ENCODE peak calls at places on chromosomes 11 and 22, in seven cellular contexts. C is left ventricle myocardium inferior, L is upper lobe of left lung, V is tibial nerve, E is WERI-Rb-1, P is Peyer's patch, W is transverse colon. S is an unnamed sample. For H3K9me3, the result is how much of the 10 kb centered on the place peaks cover.

GRCh38 chr11:45641961-45642360 is 23.5 kb downstream of the CHST1 start:
- DNase-seq in V (no peak), L (no peak), W (no peak), P (no peak), E (no peak), C (no peak), S (no peak)

GRCh38 chr22:30327864-30328345 is 1.2 kb upstream of the TBC1D10A start:
- DNase-seq in W (no peak), C (no peak), L (no peak), E (peak), P (no peak), V (no peak), S (no peak)

GRCh38 chr22:49812838-49813237 is 14.8 kb downstream of the BRD1 start:
- DNase-seq in P (no peak), C (no peak), W (no peak), L (no peak), E (no peak), V (no peak), S (no peak)

GRCh38 chr11:61507962-61508824 is at the start of gene LRRC10B:
- DNase-seq in P (peak), E (no peak), L (peak), W (peak), V (no peak), C (no peak), S (no peak)

GRCh38 chr11:93521086-93521485 is 22.1 kb downstream of the SMCO4 start:
- DNase-seq in C (no peak), L (no peak), P (no peak), W (no peak), V (no peak), E (peak), S (no peak)

GRCh38 chr11:130457909-130458729 is 9.7 kb downstream of the ADAMTS15 start:
- DNase-seq in P (no peak), C (peak), E (no peak), W (no peak), L (peak), V (no peak), S (no peak)

GRCh38 chr11:73143126-73143838 is 1.2 kb upstream of the FCHSD2 start:
- DNase-seq in V (no peak), C (no peak), L (no peak), E (peak), P (peak), W (no peak), S (no peak)

GRCh38 chr11:61917357-61918109 is at the start of gene RAB3IL1:
- DNase-seq in C (peak), P (peak), V (peak), L (peak), W (peak), E (peak), S (peak)

GRCh38 chr11:132125855-132126841 is 755.7 kb downstream of the NTM start:
- DNase-seq in V (no peak), L (peak), P (no peak), W (no peak), E (peak), C (no peak), S (no peak)

GRCh38 chr11:126147268-126148111 is 64.0 kb downstream of the RPUSD4 start:
- DNase-seq in E (no peak), W (no peak), L (peak), V (no peak), C (no peak), P (peak), S (no peak)

GRCh38 chr11:62842171-62842717 is 2.9 kb upstream of the WDR74 start:
- DNase-seq in C (peak), P (peak), E (peak), V (no peak), W (peak), L (peak), S (peak)

DNA sequence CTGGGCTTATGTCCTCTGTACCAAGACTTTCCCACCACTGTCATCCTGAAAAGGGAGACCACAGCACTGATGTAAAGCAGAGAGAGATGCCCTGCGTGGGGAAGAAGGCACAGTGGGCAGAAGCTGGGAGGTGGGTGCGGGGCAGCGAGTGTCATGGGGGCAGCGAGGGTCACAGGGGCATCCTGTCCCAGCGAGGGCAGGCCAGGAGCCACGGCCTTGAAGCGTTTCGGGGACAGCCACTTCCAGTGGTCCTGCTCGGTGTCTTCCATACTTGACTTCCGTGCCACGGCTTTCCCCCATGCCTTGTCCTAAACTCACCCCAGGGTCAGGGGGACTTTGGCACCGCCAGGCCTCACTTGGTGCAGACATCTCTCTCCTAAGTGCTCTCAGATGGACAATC is 1121.3 kb downstream of the TBC1D22A start:
- DNase-seq in W (no peak), C (no peak), L (peak), E (no peak), V (no peak), P (no peak), S (no peak)
- H3K9me3 ChIP-seq in W (under half), C (under half), L (under half), E (under half), V (under half), P (under half), S (under half)

GRCh38 chr11:57425565-57426438 is 1.1 kb downstream of the SLC43A3 start:
- DNase-seq in E (no peak), V (peak), P (peak), L (peak), W (peak), C (peak), S (peak)

GRCh38 chr11:57427692-57428082 is 766 bp upstream of the SLC43A3 start:
- DNase-seq in L (no peak), W (peak), C (peak), P (peak), V (peak), E (no peak), S (peak)

GRCh38 chr11:57424802-57425564 is 1.9 kb downstream of the SLC43A3 start:
- DNase-seq in P (peak), E (peak), V (peak), W (peak), L (peak), C (peak), S (peak)

GRCh38 chr11:57426754-57427691 is at the start of gene SLC43A3:
- DNase-seq in L (peak), W (peak), C (peak), E (no peak), V (peak), P (peak), S (peak)

GRCh38 chr11:57426439-57426753 is 525 bp downstream of the SLC43A3 start:
- DNase-seq in W (no peak), V (no peak), C (no peak), L (no peak), E (no peak), P (no peak), S (no peak)
- H3K27ac ChIP-seq in W (peak), V (peak), C (peak), L (peak), E (no peak), P (peak), S (peak)

GRCh38 chr11:65633390-65634139 is 4.3 kb upstream of the SIPA1 start:
- DNase-seq in P (no peak), E (no peak), L (peak), V (no peak), W (no peak), C (no peak), S (no peak)
- TF ChIP-seq CTCF in P (no peak), E (no peak), L (no peak), V (no peak), W (no peak), C (no peak), S (no peak)

GRCh38 chr22:42834177-42834949 is 22.7 kb downstream of the ARFGAP3 start:
- DNase-seq in L (no peak), E (no peak), W (no peak), P (no peak), V (no peak), C (no peak), S (no peak)

GRCh38 chr22:42833104-42833503 is 24.0 kb downstream of the ARFGAP3 start:
- DNase-seq in L (no peak), P (no peak), V (no peak), C (no peak), W (no peak), E (no peak), S (no peak)

GRCh38 chr22:42830161-42830560 is 26.9 kb downstream of the ARFGAP3 start:
- DNase-seq in V (no peak), L (no peak), E (no peak), W (no peak), P (no peak), C (no peak), S (no peak)

GRCh38 chr22:42829311-42829710 is 27.8 kb downstream of the ARFGAP3 start:
- DNase-seq in L (no peak), C (no peak), V (no peak), W (no peak), P (no peak), E (no peak), S (no peak)

DNA sequence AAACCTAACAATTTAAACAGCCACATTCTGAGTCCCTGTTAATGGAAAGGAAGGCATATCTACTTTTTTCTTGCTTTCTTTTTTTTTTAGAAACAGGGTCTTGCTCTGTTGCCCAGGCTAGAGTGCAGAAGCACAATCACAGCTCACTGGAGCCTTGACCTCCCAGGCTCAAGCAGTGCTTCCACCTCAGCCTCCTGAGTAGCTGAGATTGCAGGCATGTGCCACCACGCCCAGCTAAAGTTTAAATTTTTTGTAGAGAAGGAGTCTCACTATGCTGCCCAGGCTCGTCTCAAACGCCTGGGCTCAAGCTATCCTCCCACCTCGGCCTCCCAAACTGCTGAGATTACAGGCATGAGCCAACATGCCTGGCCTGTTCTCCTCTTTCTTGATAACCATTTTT is 25.4 kb downstream of the ARFGAP3 start:
- DNase-seq in W (no peak), E (no peak), C (no peak), V (no peak), P (no peak), L (no peak), S (no peak)
- H3K9me3 ChIP-seq in W (under half), E (under half), C (under half), V (under half), P (under half), L (under half), S (under half)

GRCh38 chr11:66686801-66687750 is 9.4 kb upstream of the RBM4B start:
- DNase-seq in E (no peak), P (no peak), W (no peak), C (no peak), L (peak), V (no peak), S (no peak)

GRCh38 chr11:66686100-66686785 is 8.6 kb upstream of the RBM4B start:
- DNase-seq in E (no peak), C (no peak), L (no peak), W (no peak), P (no peak), V (no peak), S (no peak)

GRCh38 chr11:66684635-66685034 is 6.9 kb upstream of the RBM4B start:
- DNase-seq in V (no peak), C (no peak), L (no peak), W (no peak), E (no peak), P (no peak), S (no peak)

GRCh38 chr11:66683877-66684276 is 6.2 kb upstream of the RBM4B start:
- DNase-seq in P (no peak), W (no peak), L (no peak), V (no peak), E (no peak), C (no peak), S (no peak)

DNA sequence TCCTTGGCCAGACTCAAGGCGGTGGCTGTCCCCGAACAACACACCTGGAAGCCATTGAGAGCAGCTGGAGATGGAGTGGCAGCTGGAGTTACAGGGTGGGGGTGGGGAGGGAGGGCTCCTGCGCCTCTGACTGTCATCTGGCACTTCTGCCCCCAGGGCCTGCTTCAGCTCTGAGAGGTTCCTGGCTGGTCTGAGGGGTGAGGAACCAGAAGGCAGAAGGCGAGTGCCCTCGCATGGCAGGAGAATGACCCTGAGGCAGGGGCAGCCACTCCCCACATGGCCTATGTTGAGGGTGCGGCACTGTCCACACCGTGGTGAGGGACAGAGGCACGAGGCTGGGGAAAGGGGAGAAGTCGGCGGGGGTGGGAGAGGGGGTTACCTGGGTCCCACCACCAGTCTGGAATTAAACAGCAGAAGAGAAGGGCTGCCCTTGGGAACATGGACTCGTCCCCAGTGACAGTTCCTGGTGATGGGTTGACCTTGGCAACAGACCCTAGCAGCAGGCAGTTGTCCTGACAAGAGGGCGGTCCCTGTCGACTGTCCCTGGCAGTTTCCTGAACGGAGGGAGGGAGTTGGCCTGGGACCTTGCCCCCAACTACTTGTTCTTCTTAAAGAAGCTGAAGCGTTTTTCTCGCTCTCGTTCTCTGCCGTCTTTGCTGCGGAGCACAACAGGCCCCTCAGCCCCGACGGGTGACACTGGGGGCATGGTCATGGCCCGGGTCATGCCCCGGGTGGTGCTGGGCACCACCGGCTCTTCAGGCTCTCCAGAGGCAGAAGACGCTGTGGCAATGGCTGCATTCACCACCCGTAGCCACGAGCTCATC is 7.8 kb upstream of the RBM4B start:
- DNase-seq in L (no peak), W (no peak), C (no peak), P (no peak), E (no peak), V (no peak), S (no peak)
- H3K27ac ChIP-seq in L (no peak), W (no peak), C (no peak), P (no peak), E (no peak), V (no peak), S (no peak)

GRCh38 chr11:15942126-15942525 is 414.2 kb downstream of the SOX6 start:
- DNase-seq in E (no peak), C (no peak), L (no peak), P (no peak), W (no peak), V (no peak), S (no peak)

GRCh38 chr11:15940462-15941205 is 415.7 kb downstream of the SOX6 start:
- DNase-seq in W (no peak), P (no peak), C (no peak), L (peak), V (no peak), E (no peak), S (no peak)

GRCh38 chr11:15942936-15943335 is 413.4 kb downstream of the SOX6 start:
- DNase-seq in L (no peak), P (no peak), E (no peak), V (no peak), C (no peak), W (no peak), S (no peak)

GRCh38 chr11:15938983-15939382 is 417.4 kb downstream of the SOX6 start:
- DNase-seq in V (no peak), C (no peak), E (no peak), W (no peak), L (no peak), P (no peak), S (no peak)

GRCh38 chr11:15941206-15941770 is 415.1 kb downstream of the SOX6 start:
- DNase-seq in E (no peak), V (peak), W (no peak), P (no peak), L (peak), C (peak), S (no peak)
- TF ChIP-seq CTCF in E (peak), V (peak), W (peak), P (peak), L (peak), C (peak), S (peak)

GRCh38 chr11:2647167-2647566 is 52.6 kb downstream of the KCNQ1OT1 start:
- DNase-seq in P (no peak), W (no peak), E (no peak), L (no peak), C (no peak), V (no peak), S (no peak)
- H3K9me3 ChIP-seq in P (under half), W (half or more), E (under half), L (half or more), C (half or more), V (half or more), S (under half)

GRCh38 chr11:114416441-114416928 is 16.0 kb downstream of the RBM7 start:
- DNase-seq in W (no peak), L (no peak), P (no peak), C (no peak), E (no peak), V (no peak), S (no peak)

GRCh38 chr11:114412946-114413345 is 12.5 kb downstream of the RBM7 start:
- DNase-seq in W (no peak), C (no peak), L (no peak), E (no peak), P (no peak), V (no peak), S (no peak)

GRCh38 chr11:114413958-114414357 is 13.5 kb downstream of the RBM7 start:
- DNase-seq in L (no peak), V (no peak), W (no peak), P (no peak), E (no peak), C (no peak), S (no peak)
- H3K27ac ChIP-seq in L (no peak), V (no peak), W (no peak), P (no peak), E (no peak), C (no peak), S (no peak)

GRCh38 chr11:44178381-44178780 is 82.9 kb downstream of the EXT2 start:
- DNase-seq in L (no peak), C (no peak), W (no peak), E (no peak), V (no peak), P (no peak), S (no peak)
- TF ChIP-seq CTCF in L (no peak), C (peak), W (no peak), E (no peak), V (no peak), P (no peak), S (no peak)

DNA sequence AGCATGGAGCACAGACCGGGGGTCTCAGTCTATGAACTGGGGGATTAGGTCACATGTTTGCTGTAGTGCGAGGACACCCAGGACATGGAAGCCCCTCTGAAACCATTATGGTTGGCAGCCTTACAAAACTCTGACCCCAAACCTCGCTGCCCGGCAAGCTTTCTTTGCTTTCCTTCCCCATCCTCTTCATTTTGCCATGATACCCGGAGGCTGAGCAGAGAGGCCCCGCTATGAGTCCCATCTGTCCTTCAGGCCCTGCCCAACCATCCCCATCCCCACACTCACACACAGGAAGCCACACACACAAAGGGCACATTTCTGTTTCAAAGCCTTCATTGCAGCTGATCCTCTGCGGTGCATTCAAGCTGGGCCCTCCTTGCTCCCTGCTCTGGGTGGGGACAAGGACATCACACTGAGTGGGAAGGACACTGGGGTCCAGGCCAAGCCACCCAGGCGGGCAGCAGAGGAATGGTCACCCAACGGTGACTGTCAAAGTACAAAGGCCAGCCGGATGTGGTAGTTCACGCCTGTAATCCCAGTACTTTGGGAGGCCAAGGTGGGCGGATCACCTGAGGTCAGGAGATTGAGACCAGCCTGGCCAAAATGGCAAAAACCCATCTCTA is 176.5 kb downstream of the CTTN start:
- DNase-seq in E (no peak), P (no peak), W (no peak), C (no peak), V (no peak), L (no peak), S (no peak)
- H3K9me3 ChIP-seq in E (under half), P (under half), W (under half), C (under half), V (under half), L (under half), S (under half)

S was measured in right lobe of liver.